ENCODE peak calls at places on chromosomes 4 and X, in five cellular contexts. M is CD8-positive, alpha-beta T cell; N is tibial artery; D is fibroblast of mammary gland; E is HCT116. A is an unnamed sample.

GRCh38 chrX:19670321-19670750 is 155.0 kb upstream of the MAP3K15 start:
- DNase-seq in N (no peak), D (peak), M (no peak), E (no peak), A (peak)

GRCh38 chr4:141657550-141657949 is 21.2 kb downstream of the IL15 start:
- DNase-seq in D (no peak), N (no peak), M (no peak), E (no peak), A (no peak)

GRCh38 chrX:11375614-11376119 is 82.5 kb downstream of the AMELX start:
- DNase-seq in M (no peak), D (no peak), E (no peak), N (no peak), A (no peak)

GRCh38 chr4:41396214-41396613 is 139.5 kb downstream of the UCHL1 start:
- DNase-seq in D (no peak), E (no peak), M (no peak), N (no peak), A (no peak)

GRCh38 chr4:124329134-124329533 is 383.4 kb downstream of the ANKRD50 start:
- DNase-seq in M (no peak), N (no peak), D (no peak), E (no peak), A (no peak)

GRCh38 chr4:14513471-14513870 is 488.8 kb upstream of the CPEB2 start:
- DNase-seq in N (no peak), M (no peak), D (peak), E (no peak), A (peak)

GRCh38 chr4:153166971-153167501 is 37.2 kb upstream of the TRIM2 start:
- DNase-seq in N (no peak), M (no peak), E (no peak), D (peak), A (peak)

GRCh38 chrX:41889317-41890025 is 33.9 kb downstream of the CASK start:
- DNase-seq in M (no peak), D (peak), E (peak), N (no peak), A (peak)

GRCh38 chr4:15455290-15455689 is 14.4 kb upstream of the CC2D2A start:
- DNase-seq in D (peak), E (no peak), N (peak), M (no peak), A (peak)

GRCh38 chr4:163165217-163166017 is 1.3 kb downstream of the NAF1 start:
- DNase-seq in E (no peak), N (no peak), D (peak), M (no peak), A (no peak)

GRCh38 chrX:9635805-9636204 is 129.8 kb downstream of the GPR143 start:
- DNase-seq in N (no peak), D (peak), M (no peak), E (no peak), A (peak)

GRCh38 chr4:17316566-17316965 is 195.3 kb downstream of the QDPR start:
- DNase-seq in M (no peak), N (no peak), E (no peak), D (no peak), A (no peak)

GRCh38 chrX:46317158-46317557 is 228.1 kb downstream of the ZNF674 start:
- DNase-seq in N (no peak), M (no peak), D (no peak), E (peak), A (no peak)

GRCh38 chrX:72274526-72274925 is 2.5 kb downstream of the RPS4X start:
- DNase-seq in D (peak), N (no peak), E (no peak), M (no peak), A (peak)
- H3K4me3 ChIP-seq in D (peak), N (no peak), E (no peak), M (no peak), A (peak)

DNA sequence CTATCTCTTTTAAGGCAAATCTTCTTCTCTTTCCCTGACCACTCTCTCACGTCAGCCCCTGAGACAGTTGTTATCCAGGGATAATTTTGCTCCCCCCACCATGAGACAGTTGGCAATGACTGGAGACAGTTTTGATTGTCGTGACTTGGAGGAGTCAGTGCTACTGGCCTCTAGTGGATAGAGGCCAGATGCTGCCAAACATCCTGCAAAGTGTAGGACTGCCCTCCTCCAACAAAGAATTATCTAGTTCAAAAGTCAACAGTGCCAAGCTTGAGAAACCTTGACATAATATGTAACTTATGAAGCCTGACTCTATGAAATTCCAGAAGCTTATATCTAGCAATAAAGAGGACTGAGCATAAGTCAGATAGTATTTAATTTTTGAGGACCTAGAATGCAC is 502.1 kb upstream of the IGFBP7 start:
- DNase-seq in D (no peak), N (no peak), M (no peak), E (no peak), A (no peak)
- TF ChIP-seq CTCF in D (no peak), N (no peak), M (no peak), E (no peak), A (no peak)

GRCh38 chr4:173753408-173753807 is 223.4 kb upstream of the HAND2 start:
- DNase-seq in E (no peak), N (no peak), D (no peak), M (no peak), A (no peak)
- H3K4me3 ChIP-seq in E (no peak), N (no peak), D (no peak), M (no peak), A (no peak)

DNA sequence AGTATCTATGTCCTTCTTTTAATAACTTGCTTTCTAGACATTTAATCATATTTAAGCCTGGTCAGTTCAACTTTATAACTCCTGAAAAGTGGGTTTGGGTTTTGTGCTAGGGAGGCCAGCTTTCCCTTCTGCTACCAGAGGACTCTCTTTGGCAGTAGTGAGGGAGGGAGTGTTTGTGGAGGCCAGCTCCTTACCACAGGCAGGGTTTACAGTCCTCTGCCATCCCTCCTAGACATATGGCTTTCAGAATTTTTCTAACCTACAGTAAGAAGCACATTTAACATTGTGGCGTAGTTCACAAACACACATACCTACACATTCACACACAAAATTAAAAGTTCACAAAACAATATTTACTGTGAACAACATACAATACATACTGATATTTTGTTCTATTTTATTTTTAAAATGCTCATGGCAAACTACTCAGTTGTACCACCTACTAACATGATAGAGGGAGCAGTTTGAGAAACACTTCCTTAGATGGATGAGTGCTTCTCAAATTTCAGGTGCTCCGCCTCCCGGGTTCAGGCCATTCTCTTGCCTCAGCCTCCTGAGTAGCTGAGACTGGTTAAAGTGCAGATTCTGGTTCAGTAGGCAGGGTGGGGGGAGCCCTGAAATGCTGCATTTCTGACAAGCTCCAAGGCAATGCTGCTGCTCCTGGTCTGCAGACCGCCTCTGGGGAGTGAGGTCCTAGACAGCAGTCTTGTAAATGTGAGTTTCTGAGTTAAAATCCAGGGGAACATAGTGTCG is 86.7 kb downstream of the PTTG2 start:
- DNase-seq in N (no peak), E (no peak), M (no peak), D (peak), A (peak)
- TF ChIP-seq CTCF in N (no peak), E (no peak), M (no peak), D (no peak), A (no peak)

A was measured in AG10803.